ENCODE peak calls at places on chromosomes 7 and 10, in eight cellular contexts. W, B, S, Z, T, C, L and E are unnamed samples.
A peak's percentile ranks its signal among the peaks of the same experiment; 100 is the strongest.

GRCh38 chr10:73865459-73866442 is 8.6 kb downstream of the CAMK2G start:
- DNase-seq in C (peak; percentile 80), B (peak; percentile 98), S (no peak), T (no peak), W (peak; percentile 89), L (no peak), Z (no peak), E (no peak)

GRCh38 chr7:129840757-129841156 is 112.0 kb downstream of the UBE2H start:
- DNase-seq in Z (no peak), T (no peak), C (no peak), W (no peak), L (peak; percentile 68), B (no peak), S (peak; percentile 86), E (no peak)

GRCh38 chr7:129771928-129772479 is 160.5 kb downstream of the NRF1 start:
- DNase-seq in B (no peak), W (no peak), L (no peak), S (no peak), C (peak; percentile 86), T (peak; percentile 56), Z (no peak), E (no peak)

GRCh38 chr7:24885305-24885704 is 94.7 kb downstream of the OSBPL3 start:
- DNase-seq in S (no peak), T (no peak), W (no peak), L (no peak), B (no peak), C (no peak), Z (no peak), E (no peak)

GRCh38 chr7:71612892-71613291 is 480.9 kb downstream of the GALNT17 start:
- DNase-seq in T (peak; percentile 50), S (peak; percentile 50), W (no peak), C (no peak), L (no peak), B (no peak), Z (no peak), E (no peak)

GRCh38 chr10:92486637-92487036 is 87.3 kb downstream of the IDE start:
- DNase-seq in W (no peak), S (no peak), L (no peak), Z (no peak), B (peak; percentile 68), C (no peak), T (no peak), E (no peak)

GRCh38 chr10:79593377-79593776 is 17.4 kb upstream of the SFTPA1 start:
- DNase-seq in L (no peak), T (no peak), C (no peak), Z (no peak), S (no peak), W (no peak), B (no peak), E (no peak)

GRCh38 chr7:158943713-158944112 is 87.4 kb downstream of the DYNC2I1 start:
- DNase-seq in B (no peak), T (no peak), S (no peak), Z (no peak), C (no peak), L (no peak), W (no peak), E (no peak)

GRCh38 chr10:75987610-75988009 is 556.2 kb downstream of the LRMDA start:
- DNase-seq in L (peak; percentile 33), T (no peak), Z (no peak), W (no peak), C (no peak), S (no peak), B (no peak), E (no peak)

GRCh38 chr10:128028508-128029279 is 97.5 kb downstream of the MKI67 start:
- DNase-seq in S (no peak), T (no peak), B (no peak), L (no peak), C (peak; percentile 39), Z (no peak), W (no peak), E (no peak)

GRCh38 chr10:101828734-101829551 is 10.7 kb upstream of the OGA start:
- DNase-seq in S (no peak), B (no peak), W (peak; percentile 88), L (no peak), Z (no peak), T (no peak), C (no peak), E (no peak)

GRCh38 chr10:101829561-101830315 is 11.5 kb upstream of the OGA start:
- DNase-seq in L (no peak), B (peak; percentile 51), S (no peak), Z (peak; percentile 84), C (peak; percentile 49), W (peak; percentile 88), T (peak; percentile 92), E (no peak)

GRCh38 chr10:101830322-101831168 is 12.3 kb upstream of the OGA start:
- DNase-seq in L (peak; percentile 87), Z (peak; percentile 92), T (peak; percentile 95), W (peak; percentile 98), C (peak; percentile 95), S (peak; percentile 51), B (peak; percentile 90), E (peak; percentile 76)

GRCh38 chr10:101833466-101833865 is 10.1 kb downstream of the KCNIP2 start:
- DNase-seq in B (no peak), S (no peak), Z (no peak), C (no peak), L (no peak), W (no peak), T (no peak), E (no peak)

GRCh38 chr10:101831169-101831811 is 12.3 kb downstream of the KCNIP2 start:
- DNase-seq in B (no peak), L (no peak), S (no peak), T (no peak), Z (no peak), C (no peak), W (peak; percentile 81), E (no peak)
- H3K4me3 ChIP-seq in B (peak overlapping the region; percentile 47), L (peak overlapping the region; percentile 51), S (peak overlapping the region; percentile 49), T (peak overlapping the region; percentile 50), Z (no peak overlapping the region), C (peak overlapping the region; percentile 59), W (no peak overlapping the region), E (peak overlapping the region; percentile 50)

GRCh38 chr7:195830-196128 is 3.4 kb downstream of the FAM20C start:
- DNase-seq in B (no peak), C (no peak), Z (no peak), L (no peak), W (no peak), S (no peak), T (no peak), E (no peak)
- H3K4me3 ChIP-seq in B (no peak overlapping the region), C (no peak overlapping the region), Z (no peak overlapping the region), L (peak overlapping the region; percentile 76), W (no peak overlapping the region), S (peak overlapping the region; percentile 97), T (no peak overlapping the region), E (peak overlapping the region; percentile 80)

GRCh38 chr10:47401210-47401609 is 17.1 kb upstream of the ZNF488 start:
- DNase-seq in C (no peak), W (no peak), S (no peak), T (no peak), L (no peak), B (no peak), Z (no peak), E (no peak)

GRCh38 chr10:47400251-47400650 is 16.2 kb upstream of the ZNF488 start:
- DNase-seq in W (no peak), Z (no peak), T (no peak), B (no peak), L (no peak), S (no peak), C (no peak), E (no peak)

GRCh38 chr10:47397256-47397655 is 13.2 kb upstream of the ZNF488 start:
- DNase-seq in S (no peak), Z (no peak), L (no peak), B (no peak), W (no peak), T (no peak), C (no peak), E (no peak)

GRCh38 chr10:47400786-47401185 is 16.7 kb upstream of the ZNF488 start:
- DNase-seq in W (no peak), L (no peak), T (no peak), Z (no peak), B (no peak), C (no peak), S (no peak), E (no peak)

GRCh38 chr10:47396311-47396717 is 12.2 kb upstream of the ZNF488 start:
- DNase-seq in L (peak; percentile 2), C (no peak), T (no peak), S (no peak), B (no peak), Z (no peak), W (no peak), E (no peak)
- H3K4me3 ChIP-seq in L (no peak overlapping the region), C (no peak overlapping the region), T (no peak overlapping the region), S (no peak overlapping the region), B (no peak overlapping the region), Z (no peak overlapping the region), W (no peak overlapping the region), E (no peak overlapping the region)

DNA sequence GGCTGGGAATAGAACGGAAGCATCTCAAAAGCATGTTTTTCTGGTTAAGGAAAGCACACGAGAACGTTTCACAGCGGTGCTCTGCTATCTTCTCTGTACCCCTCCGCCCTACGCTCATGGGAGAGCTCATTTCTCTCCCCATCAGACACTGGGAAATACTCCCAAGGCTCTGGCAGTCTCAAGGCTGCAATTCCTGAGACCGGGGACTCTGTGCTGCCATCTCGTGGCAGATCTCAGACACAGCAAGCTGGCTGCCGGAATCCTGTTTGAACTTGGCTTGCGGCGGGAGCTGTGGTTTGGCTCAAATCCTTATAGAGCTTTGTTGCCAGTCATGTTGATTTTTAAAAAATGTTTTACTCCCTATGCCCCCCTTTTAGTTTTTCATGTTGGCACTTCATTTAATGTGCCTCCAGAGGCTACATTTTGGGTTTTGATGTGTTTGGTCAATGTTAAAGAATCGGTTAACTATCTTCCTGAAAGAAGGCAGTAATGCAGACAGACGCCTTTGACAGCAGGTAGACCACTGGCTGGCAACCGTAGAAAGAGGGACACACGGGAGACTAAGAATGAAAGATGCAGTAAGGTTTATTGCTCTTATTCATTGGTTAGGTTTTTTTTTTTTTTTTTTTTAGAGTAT is 27.6 kb downstream of the BMPER start:
- DNase-seq in T (peak; percentile 81), W (peak; percentile 95), B (peak; percentile 51), C (peak; percentile 95), Z (peak; percentile 86), S (peak; percentile 77), L (peak; percentile 94), E (peak; percentile 52)
- H3K4me3 ChIP-seq in T (no peak overlapping the region), W (no peak overlapping the region), B (no peak overlapping the region), C (peak overlapping the region; percentile 30), Z (no peak overlapping the region), S (no peak overlapping the region), L (no peak overlapping the region), E (no peak overlapping the region)

GRCh38 chr10:114631090-114631677 is 26.9 kb downstream of the ABLIM1 start:
- DNase-seq in T (no peak), Z (no peak), S (no peak), L (no peak), B (no peak), C (no peak), W (no peak), E (no peak)

GRCh38 chr10:114634607-114634974 is 23.5 kb downstream of the ABLIM1 start:
- DNase-seq in T (no peak), B (no peak), Z (peak; percentile 86), L (peak; percentile 80), W (peak; percentile 94), S (peak; percentile 83), C (peak; percentile 87), E (peak; percentile 34)

GRCh38 chr10:114635101-114635500 is 23.0 kb downstream of the ABLIM1 start:
- DNase-seq in L (peak; percentile 45), W (no peak), C (peak; percentile 21), B (no peak), T (no peak), S (no peak), Z (peak; percentile 24), E (no peak)

GRCh38 chr10:114631678-114632417 is 26.2 kb downstream of the ABLIM1 start:
- DNase-seq in T (peak; percentile 82), C (peak; percentile 95), W (peak; percentile 90), L (no peak), S (no peak), B (no peak), Z (peak; percentile 77), E (no peak)

GRCh38 chr10:114632869-114633715 is 25.0 kb downstream of the ABLIM1 start:
- DNase-seq in Z (peak; percentile 80), T (peak; percentile 25), L (peak; percentile 82), C (peak; percentile 91), B (no peak), W (peak; percentile 87), S (peak; percentile 22), E (peak; percentile 77)
- H3K4me3 ChIP-seq in Z (no peak overlapping the region), T (no peak overlapping the region), L (no peak overlapping the region), C (peak overlapping the region; percentile 72), B (no peak overlapping the region), W (no peak overlapping the region), S (no peak overlapping the region), E (no peak overlapping the region)